ENCODE peak calls at places on chromosomes 1 and 21, in five cellular contexts. T is mesothelial cell of epicardium, C is pancreas, S is HAP-1, V is psoas muscle. R is an unnamed sample.

GRCh38 chr1:94925561-94926364 is 1.1 kb downstream of the CNN3 start:
- DNase-seq in S (peak), V (peak), T (peak), C (peak), R (peak)

GRCh38 chr1:188706742-188707141 is 1770.9 kb downstream of the BRINP3 start:
- DNase-seq in C (no peak), T (no peak), V (no peak), S (no peak), R (no peak)

GRCh38 chr1:16173447-16174260 is 17.8 kb upstream of the EPHA2 start:
- DNase-seq in S (no peak), C (peak), V (no peak), T (no peak), R (no peak)

GRCh38 chr1:244280859-244281258 is 170.8 kb downstream of the ADSS2 start:
- DNase-seq in S (no peak), C (no peak), T (no peak), V (no peak), R (no peak)

GRCh38 chr1:226995966-226996332 is 55.9 kb downstream of the COQ8A start:
- DNase-seq in C (no peak), V (peak), S (no peak), T (no peak), R (no peak)

GRCh38 chr1:37657620-37658412 is 23.1 kb upstream of the RSPO1 start:
- DNase-seq in V (no peak), C (no peak), S (no peak), T (no peak), R (no peak)

GRCh38 chr21:40143822-40144525 is 276.7 kb downstream of the PCP4 start:
- DNase-seq in T (peak), S (peak), C (peak), V (no peak), R (peak)

GRCh38 chr1:21779613-21780521 is 3.1 kb downstream of the USP48 start:
- DNase-seq in T (no peak), C (no peak), S (no peak), V (no peak), R (no peak)

GRCh38 chr1:183443466-183443865 is 25.3 kb upstream of the NMNAT2 start:
- DNase-seq in V (no peak), C (no peak), T (no peak), S (no peak), R (no peak)

GRCh38 chr1:234954613-234955012 is 174.0 kb downstream of the TOMM20 start:
- DNase-seq in T (no peak), V (no peak), S (no peak), C (no peak), R (no peak)

GRCh38 chr1:221576268-221576667 is 165.6 kb downstream of the DUSP10 start:
- DNase-seq in C (no peak), V (no peak), S (no peak), T (no peak), R (no peak)